ENCODE peak calls at places on chromosomes 16 and 17, in nine cellular contexts. One of them, this sample, is unnamed.

GRCh38 chr16:5850632-5851175 is 753.1 kb upstream of the EEF2KMT start:
- DNase-seq in AG09309: no peak
- DNase-seq in uterus: no peak
- DNase-seq in testis: no peak
- DNase-seq in fibroblast of the aortic adventitia: no peak
- DNase-seq in lower leg skin: no peak
- DNase-seq in skeletal muscle cell: no peak
- DNase-seq in ovary: no peak
- DNase-seq in neural progenitor cell: no peak
- DNase-seq in this sample: no peak

GRCh38 chr17:74394977-74395376 is 27.7 kb downstream of the GPR142 start:
- DNase-seq in neural progenitor cell: no peak
- DNase-seq in ovary: no peak
- DNase-seq in skeletal muscle cell: no peak
- DNase-seq in uterus: no peak
- DNase-seq in lower leg skin: no peak
- DNase-seq in testis: no peak
- DNase-seq in fibroblast of the aortic adventitia: no peak
- DNase-seq in AG09309: no peak
- DNase-seq in this sample: no peak

GRCh38 chr16:2282866-2283555 is 15.1 kb upstream of the RNPS1 start:
- DNase-seq in neural progenitor cell: no peak
- DNase-seq in uterus: no peak
- DNase-seq in skeletal muscle cell: no peak
- DNase-seq in lower leg skin: no peak
- DNase-seq in fibroblast of the aortic adventitia: no peak
- DNase-seq in testis: no peak
- DNase-seq in ovary: no peak
- DNase-seq in AG09309: no peak
- DNase-seq in this sample: no peak

GRCh38 chr17:79792984-79793923 is 3.6 kb downstream of the CBX8 start:
- DNase-seq in AG09309: peak; percentile 83
- DNase-seq in fibroblast of the aortic adventitia: peak; percentile 95
- DNase-seq in skeletal muscle cell: no peak
- DNase-seq in lower leg skin: peak; percentile 25
- DNase-seq in neural progenitor cell: peak; percentile 68
- DNase-seq in ovary: no peak
- DNase-seq in uterus: no peak
- DNase-seq in testis: no peak
- DNase-seq in this sample: peak; percentile 87

GRCh38 chr17:58410714-58411407 is 6.5 kb downstream of the RNF43 start:
- DNase-seq in testis: no peak
- DNase-seq in neural progenitor cell: no peak
- DNase-seq in AG09309: no peak
- DNase-seq in lower leg skin: no peak
- DNase-seq in uterus: no peak
- DNase-seq in skeletal muscle cell: no peak
- DNase-seq in fibroblast of the aortic adventitia: no peak
- DNase-seq in ovary: no peak
- DNase-seq in this sample: no peak

GRCh38 chr17:49817993-49818392 is 29.5 kb downstream of the KAT7 start:
- DNase-seq in ovary: no peak
- DNase-seq in AG09309: no peak
- DNase-seq in uterus: no peak
- DNase-seq in neural progenitor cell: no peak
- DNase-seq in skeletal muscle cell: no peak
- DNase-seq in fibroblast of the aortic adventitia: no peak
- DNase-seq in lower leg skin: no peak
- DNase-seq in testis: no peak
- DNase-seq in this sample: no peak

GRCh38 chr17:7858487-7858832 is 657 bp downstream of the CYB5D1 start:
- DNase-seq in skeletal muscle cell: no peak
- DNase-seq in ovary: peak; percentile 73
- DNase-seq in lower leg skin: no peak
- DNase-seq in neural progenitor cell: peak; percentile 88
- DNase-seq in testis: peak; percentile 57
- DNase-seq in fibroblast of the aortic adventitia: peak; percentile 48
- DNase-seq in uterus: peak; percentile 43
- DNase-seq in AG09309: no peak
- DNase-seq in this sample: no peak

GRCh38 chr17:65902165-65902564 is 289.8 kb downstream of the CEP112 start:
- DNase-seq in neural progenitor cell: no peak
- DNase-seq in testis: no peak
- DNase-seq in uterus: no peak
- DNase-seq in lower leg skin: no peak
- DNase-seq in skeletal muscle cell: no peak
- DNase-seq in AG09309: no peak
- DNase-seq in fibroblast of the aortic adventitia: no peak
- DNase-seq in ovary: no peak
- DNase-seq in this sample: no peak

GRCh38 chr16:69039333-69039941 is 66.0 kb upstream of the HAS3 start:
- DNase-seq in neural progenitor cell: no peak
- DNase-seq in lower leg skin: no peak
- DNase-seq in uterus: no peak
- DNase-seq in skeletal muscle cell: no peak
- DNase-seq in AG09309: no peak
- DNase-seq in testis: no peak
- DNase-seq in fibroblast of the aortic adventitia: no peak
- DNase-seq in ovary: no peak
- DNase-seq in this sample: no peak

GRCh38 chr16:57801098-57801855 is 1.0 kb downstream of the KIFC3 start:
- DNase-seq in neural progenitor cell: peak; percentile 35
- DNase-seq in uterus: no peak
- DNase-seq in testis: no peak
- DNase-seq in fibroblast of the aortic adventitia: peak; percentile 69
- DNase-seq in ovary: no peak
- DNase-seq in AG09309: no peak
- DNase-seq in lower leg skin: no peak
- DNase-seq in skeletal muscle cell: no peak
- DNase-seq in this sample: no peak

GRCh38 chr17:7173687-7174602 is 5.2 kb downstream of the ASGR1 start:
- DNase-seq in lower leg skin: peak; percentile 44
- DNase-seq in skeletal muscle cell: no peak
- DNase-seq in AG09309: no peak
- DNase-seq in uterus: peak; percentile 37
- DNase-seq in testis: peak; percentile 85
- DNase-seq in ovary: peak; percentile 69
- DNase-seq in neural progenitor cell: peak; percentile 93
- DNase-seq in fibroblast of the aortic adventitia: no peak
- DNase-seq in this sample: no peak

GRCh38 chr17:8464941-8465340 is 29.3 kb downstream of the NDEL1 start:
- DNase-seq in testis: no peak
- DNase-seq in neural progenitor cell: no peak
- DNase-seq in fibroblast of the aortic adventitia: no peak
- DNase-seq in uterus: no peak
- DNase-seq in lower leg skin: no peak
- DNase-seq in skeletal muscle cell: no peak
- DNase-seq in AG09309: no peak
- DNase-seq in ovary: no peak
- DNase-seq in this sample: no peak

GRCh38 chr17:4480929-4481898 is 17.5 kb upstream of the SPNS2 start:
- DNase-seq in skeletal muscle cell: no peak
- DNase-seq in uterus: no peak
- DNase-seq in fibroblast of the aortic adventitia: no peak
- DNase-seq in ovary: no peak
- DNase-seq in AG09309: no peak
- DNase-seq in neural progenitor cell: no peak
- DNase-seq in lower leg skin: no peak
- DNase-seq in testis: no peak
- DNase-seq in this sample: no peak

GRCh38 chr16:89098767-89099430 is 5.2 kb downstream of the ACSF3 start:
- DNase-seq in lower leg skin: no peak
- DNase-seq in uterus: no peak
- DNase-seq in AG09309: no peak
- DNase-seq in fibroblast of the aortic adventitia: no peak
- DNase-seq in testis: peak; percentile 44
- DNase-seq in ovary: no peak
- DNase-seq in neural progenitor cell: no peak
- DNase-seq in skeletal muscle cell: no peak
- DNase-seq in this sample: no peak

GRCh38 chr17:17141860-17142552 is 64.1 kb downstream of the PLD6 start:
- DNase-seq in neural progenitor cell: peak; percentile 78
- DNase-seq in AG09309: no peak
- DNase-seq in fibroblast of the aortic adventitia: peak; percentile 67
- DNase-seq in uterus: no peak
- DNase-seq in ovary: peak; percentile 84
- DNase-seq in skeletal muscle cell: no peak
- DNase-seq in testis: peak; percentile 70
- DNase-seq in lower leg skin: no peak
- DNase-seq in this sample: no peak

GRCh38 chr16:55001931-55002330 is 71.3 kb downstream of the IRX5 start:
- DNase-seq in neural progenitor cell: no peak
- DNase-seq in uterus: no peak
- DNase-seq in lower leg skin: no peak
- DNase-seq in ovary: no peak
- DNase-seq in AG09309: no peak
- DNase-seq in skeletal muscle cell: peak; percentile 9
- DNase-seq in fibroblast of the aortic adventitia: peak; percentile 56
- DNase-seq in testis: no peak
- DNase-seq in this sample: no peak

DNA sequence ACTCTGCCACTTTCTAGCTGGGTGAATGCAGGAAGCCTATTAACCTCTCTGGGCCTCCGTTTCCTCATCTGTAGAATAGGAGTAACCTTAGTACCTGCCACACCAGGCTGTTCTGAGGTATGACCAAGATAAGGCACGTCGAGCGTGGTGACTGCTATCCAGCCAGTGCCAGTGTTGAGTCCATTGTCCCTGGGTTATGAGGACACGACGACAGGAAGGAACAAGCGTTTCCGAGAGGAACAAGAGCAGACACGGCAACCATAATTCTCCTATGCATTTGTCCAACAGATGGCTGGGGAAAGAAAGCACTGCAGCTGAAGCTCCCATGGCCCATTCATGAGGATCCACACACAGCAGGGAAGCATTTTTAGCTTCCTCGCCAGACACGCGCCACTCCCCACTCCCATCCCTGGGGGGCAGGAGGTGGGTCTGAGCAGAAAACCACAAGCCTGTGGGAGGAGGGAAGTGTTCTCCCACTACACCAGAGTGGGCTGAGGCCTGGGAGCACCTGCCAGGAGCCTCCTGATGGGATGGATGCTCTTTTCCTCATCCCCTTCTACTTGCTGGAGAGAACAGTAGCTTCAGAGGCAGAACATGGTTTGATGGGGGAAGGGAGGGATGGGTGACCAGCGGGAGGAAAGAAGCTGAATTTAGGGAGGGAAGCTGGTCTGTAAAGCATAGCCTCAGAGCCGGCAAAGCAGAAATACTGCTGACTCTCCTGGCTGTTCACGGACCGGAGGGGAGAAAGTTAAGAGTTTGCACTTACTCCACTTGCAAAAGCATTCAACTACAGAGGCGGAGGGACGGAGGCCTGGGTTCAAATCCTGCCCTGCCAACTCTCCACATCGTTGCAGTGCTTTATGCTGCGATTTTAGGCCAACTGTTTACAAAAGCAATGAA is 2.7 kb downstream of the COTL1 start:
- DNase-seq in lower leg skin: no peak
- DNase-seq in uterus: no peak
- DNase-seq in ovary: no peak
- DNase-seq in skeletal muscle cell: no peak
- DNase-seq in AG09309: no peak
- DNase-seq in neural progenitor cell: no peak
- DNase-seq in testis: no peak
- DNase-seq in fibroblast of the aortic adventitia: no peak
- DNase-seq in this sample: no peak
- H3K4me3 ChIP-seq in lower leg skin: no peak overlapping the region
- H3K4me3 ChIP-seq in uterus: no peak overlapping the region
- H3K4me3 ChIP-seq in ovary: no peak overlapping the region
- H3K4me3 ChIP-seq in skeletal muscle cell: peak overlapping the region; percentile 89
- H3K4me3 ChIP-seq in AG09309: no peak overlapping the region
- H3K4me3 ChIP-seq in neural progenitor cell: peak overlapping the region; percentile 17
- H3K4me3 ChIP-seq in testis: no peak overlapping the region
- H3K4me3 ChIP-seq in fibroblast of the aortic adventitia: no peak overlapping the region
- H3K4me3 ChIP-seq in this sample: no peak overlapping the region

GRCh38 chr17:15411556-15412198 is 55.7 kb downstream of the CDRT4 start:
- DNase-seq in skeletal muscle cell: no peak
- DNase-seq in fibroblast of the aortic adventitia: peak; percentile 79
- DNase-seq in AG09309: no peak
- DNase-seq in testis: peak; percentile 49
- DNase-seq in neural progenitor cell: no peak
- DNase-seq in uterus: peak; percentile 54
- DNase-seq in lower leg skin: peak; percentile 73
- DNase-seq in ovary: no peak
- DNase-seq in this sample: no peak

GRCh38 chr17:15408803-15409202 is 58.6 kb downstream of the CDRT4 start:
- DNase-seq in AG09309: no peak
- DNase-seq in lower leg skin: no peak
- DNase-seq in fibroblast of the aortic adventitia: no peak
- DNase-seq in ovary: no peak
- DNase-seq in testis: no peak
- DNase-seq in skeletal muscle cell: no peak
- DNase-seq in uterus: no peak
- DNase-seq in neural progenitor cell: no peak
- DNase-seq in this sample: no peak

GRCh38 chr17:15413101-15413750 is 54.2 kb downstream of the CDRT4 start:
- DNase-seq in neural progenitor cell: no peak
- DNase-seq in uterus: no peak
- DNase-seq in ovary: no peak
- DNase-seq in skeletal muscle cell: no peak
- DNase-seq in lower leg skin: no peak
- DNase-seq in fibroblast of the aortic adventitia: no peak
- DNase-seq in AG09309: no peak
- DNase-seq in testis: no peak
- DNase-seq in this sample: no peak

GRCh38 chr17:15412606-15413005 is 54.8 kb downstream of the CDRT4 start:
- DNase-seq in testis: no peak
- DNase-seq in lower leg skin: no peak
- DNase-seq in ovary: no peak
- DNase-seq in neural progenitor cell: no peak
- DNase-seq in fibroblast of the aortic adventitia: no peak
- DNase-seq in uterus: no peak
- DNase-seq in skeletal muscle cell: no peak
- DNase-seq in AG09309: no peak
- DNase-seq in this sample: no peak

GRCh38 chr17:15409721-15410247 is 57.6 kb downstream of the CDRT4 start:
- DNase-seq in lower leg skin: peak; percentile 67
- DNase-seq in AG09309: peak; percentile 87
- DNase-seq in fibroblast of the aortic adventitia: peak; percentile 98
- DNase-seq in ovary: peak; percentile 78
- DNase-seq in uterus: peak; percentile 63
- DNase-seq in skeletal muscle cell: peak; percentile 83
- DNase-seq in neural progenitor cell: no peak
- DNase-seq in testis: peak; percentile 60
- DNase-seq in this sample: peak; percentile 98
- H3K4me3 ChIP-seq in lower leg skin: no peak overlapping the region
- H3K4me3 ChIP-seq in AG09309: peak overlapping the region; percentile 28
- H3K4me3 ChIP-seq in fibroblast of the aortic adventitia: peak overlapping the region; percentile 60
- H3K4me3 ChIP-seq in ovary: peak overlapping the region; percentile 23
- H3K4me3 ChIP-seq in uterus: peak overlapping the region; percentile 11
- H3K4me3 ChIP-seq in skeletal muscle cell: no peak overlapping the region
- H3K4me3 ChIP-seq in neural progenitor cell: no peak overlapping the region
- H3K4me3 ChIP-seq in testis: no peak overlapping the region
- H3K4me3 ChIP-seq in this sample: peak overlapping the region; percentile 25

GRCh38 chr17:45313419-45313771 is 3.4 kb downstream of the MAP3K14 start:
- DNase-seq in uterus: no peak
- DNase-seq in skeletal muscle cell: no peak
- DNase-seq in ovary: no peak
- DNase-seq in neural progenitor cell: no peak
- DNase-seq in AG09309: no peak
- DNase-seq in fibroblast of the aortic adventitia: no peak
- DNase-seq in testis: no peak
- DNase-seq in lower leg skin: no peak
- DNase-seq in this sample: no peak
- H3K4me3 ChIP-seq in uterus: no peak overlapping the region
- H3K4me3 ChIP-seq in skeletal muscle cell: no peak overlapping the region
- H3K4me3 ChIP-seq in ovary: no peak overlapping the region
- H3K4me3 ChIP-seq in neural progenitor cell: no peak overlapping the region
- H3K4me3 ChIP-seq in AG09309: peak overlapping the region; percentile 23
- H3K4me3 ChIP-seq in fibroblast of the aortic adventitia: no peak overlapping the region
- H3K4me3 ChIP-seq in testis: no peak overlapping the region
- H3K4me3 ChIP-seq in lower leg skin: no peak overlapping the region
- H3K4me3 ChIP-seq in this sample: peak overlapping the region; percentile 10

GRCh38 chr17:15966879-15967248 is 21.9 kb downstream of the ADORA2B start:
- DNase-seq in skeletal muscle cell: no peak
- DNase-seq in uterus: peak; percentile 8
- DNase-seq in ovary: no peak
- DNase-seq in lower leg skin: no peak
- DNase-seq in AG09309: no peak
- DNase-seq in testis: no peak
- DNase-seq in neural progenitor cell: peak; percentile 53
- DNase-seq in fibroblast of the aortic adventitia: no peak
- DNase-seq in this sample: no peak
- H3K4me3 ChIP-seq in skeletal muscle cell: no peak overlapping the region
- H3K4me3 ChIP-seq in uterus: no peak overlapping the region
- H3K4me3 ChIP-seq in ovary: no peak overlapping the region
- H3K4me3 ChIP-seq in lower leg skin: no peak overlapping the region
- H3K4me3 ChIP-seq in AG09309: no peak overlapping the region
- H3K4me3 ChIP-seq in testis: no peak overlapping the region
- H3K4me3 ChIP-seq in neural progenitor cell: peak overlapping the region; percentile 38
- H3K4me3 ChIP-seq in fibroblast of the aortic adventitia: no peak overlapping the region
- H3K4me3 ChIP-seq in this sample: no peak overlapping the region

This sample was measured in BJ.